ENCODE peak calls at places on chromosomes 4 and X, in seven cellular contexts. One of them, this sample, is unnamed.
A peak's percentile ranks its signal among the peaks of the same experiment; 100 is the strongest.

GRCh38 chr4:153140294-153140693 is 63.9 kb upstream of the TRIM2 start:
- DNase-seq in brain microvascular endothelial cell: peak; percentile 37
- DNase-seq in left lung: no peak
- DNase-seq in ovary: no peak
- DNase-seq in astrocyte: peak; percentile 65
- DNase-seq in dorsolateral prefrontal cortex: no peak
- DNase-seq in WERI-Rb-1: no peak
- DNase-seq in this sample: no peak

GRCh38 chrX:67415937-67416336 is 127.9 kb upstream of the AR start:
- DNase-seq in left lung: no peak
- DNase-seq in ovary: no peak
- DNase-seq in brain microvascular endothelial cell: no peak
- DNase-seq in dorsolateral prefrontal cortex: no peak
- DNase-seq in WERI-Rb-1: no peak
- DNase-seq in astrocyte: no peak
- DNase-seq in this sample: no peak

GRCh38 chr4:139266583-139267257 is 13.3 kb downstream of the MGARP start:
- DNase-seq in brain microvascular endothelial cell: peak; percentile 68
- DNase-seq in dorsolateral prefrontal cortex: peak; percentile 40
- DNase-seq in astrocyte: peak; percentile 66
- DNase-seq in ovary: peak; percentile 69
- DNase-seq in WERI-Rb-1: peak; percentile 76
- DNase-seq in left lung: peak; percentile 84
- DNase-seq in this sample: peak; percentile 84

GRCh38 chr4:16916719-16917337 is 18.4 kb upstream of the LDB2 start:
- DNase-seq in brain microvascular endothelial cell: peak; percentile 33
- DNase-seq in WERI-Rb-1: peak; percentile 77
- DNase-seq in dorsolateral prefrontal cortex: no peak
- DNase-seq in ovary: no peak
- DNase-seq in astrocyte: no peak
- DNase-seq in left lung: no peak
- DNase-seq in this sample: no peak

GRCh38 chr4:25807101-25807728 is 55.6 kb downstream of the SEL1L3 start:
- DNase-seq in brain microvascular endothelial cell: no peak
- DNase-seq in astrocyte: no peak
- DNase-seq in ovary: no peak
- DNase-seq in WERI-Rb-1: no peak
- DNase-seq in left lung: no peak
- DNase-seq in dorsolateral prefrontal cortex: no peak
- DNase-seq in this sample: no peak

GRCh38 chrX:2342878-2343277 is 157.9 kb downstream of the DHRSX start:
- DNase-seq in astrocyte: peak; percentile 89
- DNase-seq in brain microvascular endothelial cell: peak; percentile 94
- DNase-seq in left lung: no peak
- DNase-seq in WERI-Rb-1: no peak
- DNase-seq in ovary: no peak
- DNase-seq in dorsolateral prefrontal cortex: no peak
- DNase-seq in this sample: no peak

GRCh38 chr4:184958127-184958806 is 60.0 kb upstream of the HELT start:
- DNase-seq in dorsolateral prefrontal cortex: no peak
- DNase-seq in left lung: peak; percentile 20
- DNase-seq in astrocyte: no peak
- DNase-seq in brain microvascular endothelial cell: no peak
- DNase-seq in ovary: no peak
- DNase-seq in WERI-Rb-1: no peak
- DNase-seq in this sample: no peak

GRCh38 chr4:46930866-46931265 is 21.8 kb upstream of the COX7B2 start:
- DNase-seq in WERI-Rb-1: no peak
- DNase-seq in ovary: no peak
- DNase-seq in dorsolateral prefrontal cortex: no peak
- DNase-seq in astrocyte: no peak
- DNase-seq in left lung: no peak
- DNase-seq in brain microvascular endothelial cell: no peak
- DNase-seq in this sample: no peak

GRCh38 chr4:81605278-81605677 is 133.6 kb upstream of the RASGEF1B start:
- DNase-seq in brain microvascular endothelial cell: no peak
- DNase-seq in left lung: no peak
- DNase-seq in WERI-Rb-1: no peak
- DNase-seq in ovary: no peak
- DNase-seq in astrocyte: no peak
- DNase-seq in dorsolateral prefrontal cortex: no peak
- DNase-seq in this sample: no peak

GRCh38 chrX:40479777-40480318 is 100.9 kb upstream of the ATP6AP2 start:
- DNase-seq in brain microvascular endothelial cell: no peak
- DNase-seq in dorsolateral prefrontal cortex: no peak
- DNase-seq in ovary: no peak
- DNase-seq in left lung: no peak
- DNase-seq in astrocyte: no peak
- DNase-seq in WERI-Rb-1: no peak
- DNase-seq in this sample: no peak

GRCh38 chr4:41121906-41122305 is 92.4 kb downstream of the APBB2 start:
- DNase-seq in ovary: no peak
- DNase-seq in brain microvascular endothelial cell: no peak
- DNase-seq in WERI-Rb-1: no peak
- DNase-seq in left lung: peak; percentile 18
- DNase-seq in dorsolateral prefrontal cortex: no peak
- DNase-seq in astrocyte: no peak
- DNase-seq in this sample: no peak

GRCh38 chr4:41122775-41123174 is 91.6 kb downstream of the APBB2 start:
- DNase-seq in ovary: no peak
- DNase-seq in dorsolateral prefrontal cortex: no peak
- DNase-seq in left lung: peak; percentile 30
- DNase-seq in brain microvascular endothelial cell: no peak
- DNase-seq in astrocyte: no peak
- DNase-seq in WERI-Rb-1: no peak
- DNase-seq in this sample: no peak

GRCh38 chr4:41122309-41122708 is 92.0 kb downstream of the APBB2 start:
- DNase-seq in WERI-Rb-1: no peak
- DNase-seq in dorsolateral prefrontal cortex: no peak
- DNase-seq in left lung: no peak
- DNase-seq in ovary: no peak
- DNase-seq in brain microvascular endothelial cell: no peak
- DNase-seq in astrocyte: no peak
- DNase-seq in this sample: no peak

GRCh38 chr4:41119867-41120295 is 94.5 kb downstream of the APBB2 start:
- DNase-seq in dorsolateral prefrontal cortex: no peak
- DNase-seq in ovary: peak; percentile 80
- DNase-seq in left lung: no peak
- DNase-seq in brain microvascular endothelial cell: no peak
- DNase-seq in WERI-Rb-1: no peak
- DNase-seq in astrocyte: no peak
- DNase-seq in this sample: no peak

GRCh38 chr4:41120297-41121217 is 93.8 kb downstream of the APBB2 start:
- DNase-seq in ovary: peak; percentile 90
- DNase-seq in brain microvascular endothelial cell: peak; percentile 48
- DNase-seq in astrocyte: peak; percentile 48
- DNase-seq in left lung: no peak
- DNase-seq in dorsolateral prefrontal cortex: peak; percentile 46
- DNase-seq in WERI-Rb-1: no peak
- DNase-seq in this sample: peak; percentile 68
- H3K27ac ChIP-seq in ovary: peak overlapping the region; percentile 78
- H3K27ac ChIP-seq in brain microvascular endothelial cell: peak overlapping the region; percentile 8
- H3K27ac ChIP-seq in astrocyte: no peak overlapping the region
- H3K27ac ChIP-seq in left lung: peak overlapping the region; percentile 38
- H3K27ac ChIP-seq in dorsolateral prefrontal cortex: peak overlapping the region; percentile 74
- H3K27ac ChIP-seq in WERI-Rb-1: no peak overlapping the region
- H3K27ac ChIP-seq in this sample: peak overlapping the region; percentile 68

GRCh38 chrX:136048446-136048845 is 63.2 kb downstream of the SLC9A6 start:
- DNase-seq in dorsolateral prefrontal cortex: no peak
- DNase-seq in WERI-Rb-1: no peak
- DNase-seq in ovary: no peak
- DNase-seq in brain microvascular endothelial cell: no peak
- DNase-seq in left lung: no peak
- DNase-seq in astrocyte: no peak
- DNase-seq in this sample: no peak

GRCh38 chrX:136046295-136046894 is 61.2 kb downstream of the SLC9A6 start:
- DNase-seq in WERI-Rb-1: no peak
- DNase-seq in dorsolateral prefrontal cortex: no peak
- DNase-seq in astrocyte: peak; percentile 62
- DNase-seq in brain microvascular endothelial cell: peak; percentile 30
- DNase-seq in left lung: no peak
- DNase-seq in ovary: no peak
- DNase-seq in this sample: no peak

GRCh38 chrX:136049608-136050007 is 64.4 kb downstream of the SLC9A6 start:
- DNase-seq in astrocyte: no peak
- DNase-seq in ovary: no peak
- DNase-seq in left lung: no peak
- DNase-seq in WERI-Rb-1: no peak
- DNase-seq in dorsolateral prefrontal cortex: no peak
- DNase-seq in brain microvascular endothelial cell: no peak
- DNase-seq in this sample: no peak

GRCh38 chrX:136047969-136048368 is 62.7 kb downstream of the SLC9A6 start:
- DNase-seq in left lung: no peak
- DNase-seq in WERI-Rb-1: no peak
- DNase-seq in brain microvascular endothelial cell: peak; percentile 25
- DNase-seq in astrocyte: peak; percentile 36
- DNase-seq in ovary: no peak
- DNase-seq in dorsolateral prefrontal cortex: no peak
- DNase-seq in this sample: no peak

DNA sequence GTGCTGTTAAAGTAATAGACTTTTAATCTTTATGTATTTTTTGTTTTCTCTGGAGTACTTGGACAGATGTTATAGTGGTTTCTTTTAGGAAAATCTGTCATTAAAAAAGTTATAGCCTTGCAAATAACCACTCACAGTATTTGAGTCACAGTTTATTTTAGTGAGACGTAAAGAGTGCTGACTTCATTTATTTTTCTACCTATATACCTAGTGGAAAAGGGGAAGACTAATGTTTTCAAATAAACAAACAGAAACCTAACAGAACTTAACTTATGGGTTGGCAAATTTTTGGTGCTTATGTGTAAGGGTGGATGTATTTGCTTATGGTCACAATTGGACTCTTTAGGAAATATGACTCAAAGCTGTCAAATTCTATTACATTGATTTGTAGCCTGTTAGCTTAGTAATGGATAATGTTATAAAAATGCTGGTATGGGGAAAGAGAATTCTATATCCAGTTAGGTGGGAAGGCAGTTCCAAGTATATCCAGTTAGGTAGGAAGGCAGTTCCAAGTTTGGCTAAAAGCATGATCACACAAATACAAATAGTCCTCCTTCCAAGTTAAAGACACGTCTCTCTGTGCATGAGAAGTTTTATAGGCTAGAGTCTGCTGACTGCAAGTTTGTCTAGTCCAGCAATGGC is 61.9 kb downstream of the SLC9A6 start:
- DNase-seq in brain microvascular endothelial cell: no peak
- DNase-seq in WERI-Rb-1: no peak
- DNase-seq in left lung: no peak
- DNase-seq in ovary: no peak
- DNase-seq in astrocyte: peak; percentile 34
- DNase-seq in dorsolateral prefrontal cortex: no peak
- DNase-seq in this sample: no peak
- H3K4me3 ChIP-seq in brain microvascular endothelial cell: no peak overlapping the region
- H3K4me3 ChIP-seq in WERI-Rb-1: no peak overlapping the region
- H3K4me3 ChIP-seq in left lung: no peak overlapping the region
- H3K4me3 ChIP-seq in ovary: no peak overlapping the region
- H3K4me3 ChIP-seq in astrocyte: no peak overlapping the region
- H3K4me3 ChIP-seq in dorsolateral prefrontal cortex: no peak overlapping the region
- H3K4me3 ChIP-seq in this sample: no peak overlapping the region

DNA sequence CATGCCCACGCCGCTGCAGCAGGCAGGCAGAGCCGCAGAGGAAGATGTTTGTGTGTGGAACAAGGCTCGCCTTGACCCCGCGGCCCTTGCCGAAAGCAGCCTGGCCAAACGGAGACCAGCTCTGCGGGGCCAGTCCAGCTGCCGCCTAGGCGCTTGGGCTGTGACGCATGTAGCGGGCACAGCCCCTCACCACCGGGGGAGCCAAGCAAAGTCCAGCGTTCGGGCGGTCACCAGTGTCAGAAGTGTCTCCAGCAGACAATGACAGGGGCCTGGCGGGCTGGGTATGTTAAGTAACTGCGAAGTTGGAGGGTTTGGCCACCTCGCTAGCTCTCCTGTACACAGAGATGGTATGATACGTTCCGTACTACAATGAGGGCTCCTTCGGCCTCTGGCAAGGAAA is 1.3 kb downstream of the AMER1 start:
- DNase-seq in WERI-Rb-1: no peak
- DNase-seq in left lung: peak; percentile 44
- DNase-seq in brain microvascular endothelial cell: no peak
- DNase-seq in ovary: peak; percentile 67
- DNase-seq in dorsolateral prefrontal cortex: peak; percentile 36
- DNase-seq in astrocyte: no peak
- DNase-seq in this sample: peak; percentile 61
- H3K27ac ChIP-seq in WERI-Rb-1: no peak overlapping the region
- H3K27ac ChIP-seq in left lung: no peak overlapping the region
- H3K27ac ChIP-seq in brain microvascular endothelial cell: no peak overlapping the region
- H3K27ac ChIP-seq in ovary: peak overlapping the region; percentile 89
- H3K27ac ChIP-seq in dorsolateral prefrontal cortex: no peak overlapping the region
- H3K27ac ChIP-seq in astrocyte: no peak overlapping the region
- H3K27ac ChIP-seq in this sample: peak overlapping the region; percentile 93

DNA sequence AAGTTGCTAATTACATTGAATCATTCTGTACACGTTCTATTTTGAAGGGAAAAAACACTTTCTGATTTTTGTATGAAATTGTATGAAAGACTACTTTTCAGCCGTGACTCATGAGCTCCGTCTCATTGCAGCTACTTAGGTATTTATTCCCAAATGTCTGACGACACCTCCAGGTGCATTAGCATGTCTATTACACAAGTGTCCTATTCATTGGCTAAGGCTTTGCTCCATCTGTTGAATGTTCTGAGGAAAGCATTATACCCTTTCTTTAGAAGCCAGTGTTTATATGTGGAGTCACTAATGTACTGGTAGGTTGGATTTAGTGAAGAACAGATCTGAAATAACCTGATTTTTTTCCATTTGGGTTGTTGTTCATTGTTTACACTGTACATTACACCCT is 51.8 kb downstream of the MAP7D3 start:
- DNase-seq in astrocyte: peak; percentile 56
- DNase-seq in dorsolateral prefrontal cortex: no peak
- DNase-seq in WERI-Rb-1: no peak
- DNase-seq in left lung: no peak
- DNase-seq in ovary: no peak
- DNase-seq in brain microvascular endothelial cell: no peak
- DNase-seq in this sample: no peak
- H3K4me3 ChIP-seq in astrocyte: no peak overlapping the region
- H3K4me3 ChIP-seq in dorsolateral prefrontal cortex: no peak overlapping the region
- H3K4me3 ChIP-seq in WERI-Rb-1: no peak overlapping the region
- H3K4me3 ChIP-seq in left lung: no peak overlapping the region
- H3K4me3 ChIP-seq in ovary: no peak overlapping the region
- H3K4me3 ChIP-seq in brain microvascular endothelial cell: no peak overlapping the region
- H3K4me3 ChIP-seq in this sample: no peak overlapping the region

DNA sequence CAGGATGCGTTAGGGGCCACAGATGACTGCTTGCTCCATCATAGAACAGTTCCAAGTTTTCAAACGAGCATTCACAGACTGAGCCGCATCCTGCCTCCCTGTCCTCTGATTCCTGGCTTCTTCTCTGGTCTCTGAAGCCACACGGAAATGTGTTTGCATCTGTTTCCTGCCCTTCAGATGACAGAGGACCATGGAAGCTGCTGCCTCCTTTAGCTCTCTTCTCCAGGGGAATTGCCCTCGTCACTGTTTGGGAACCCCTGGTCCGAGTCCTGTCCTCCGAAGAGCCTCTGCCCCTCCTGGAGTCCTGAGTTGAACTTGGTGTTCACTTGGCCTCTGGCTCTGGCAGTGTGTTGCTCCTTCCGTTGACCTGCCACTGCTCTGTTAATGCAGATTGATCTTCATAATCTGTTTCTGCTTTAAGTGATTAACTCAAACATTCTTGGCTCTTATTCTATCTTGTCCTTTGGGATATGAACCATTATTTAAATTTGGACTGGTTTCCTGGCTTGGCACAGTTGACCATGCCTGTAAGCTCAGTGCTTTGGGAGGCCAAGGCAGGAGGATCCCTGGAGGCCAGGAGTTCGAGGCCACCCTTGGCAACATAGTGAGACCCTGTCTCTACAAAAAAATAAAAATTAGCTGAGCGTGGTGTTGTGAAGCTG is 96.0 kb downstream of the PTTG2 start:
- DNase-seq in astrocyte: no peak
- DNase-seq in WERI-Rb-1: peak; percentile 50
- DNase-seq in dorsolateral prefrontal cortex: no peak
- DNase-seq in left lung: no peak
- DNase-seq in ovary: no peak
- DNase-seq in brain microvascular endothelial cell: no peak
- DNase-seq in this sample: no peak
- H3K27ac ChIP-seq in astrocyte: no peak overlapping the region
- H3K27ac ChIP-seq in WERI-Rb-1: peak overlapping the region; percentile 32
- H3K27ac ChIP-seq in dorsolateral prefrontal cortex: no peak overlapping the region
- H3K27ac ChIP-seq in left lung: peak overlapping the region; percentile 58
- H3K27ac ChIP-seq in ovary: no peak overlapping the region
- H3K27ac ChIP-seq in brain microvascular endothelial cell: no peak overlapping the region
- H3K27ac ChIP-seq in this sample: peak overlapping the region; percentile 52

This sample was measured in upper lobe of right lung.